ENCODE peak calls at places on chromosome 1, in ten cellular contexts. One of them, this sample, is unnamed.

GRCh38 chr1:226772456-226773139 is 33.5 kb upstream of the ITPKB start:
- DNase-seq in T-helper 17 cell: no peak
- DNase-seq in stimulated activated CD8-positive, alpha-beta memory T cell treated with anti-CD3 and anti-CD28 coated beads, Interleukin-2, amount 100 ng/mL, for 48 hours: no peak
- DNase-seq in sciatic nerve: no peak
- DNase-seq in NCI-H2029: no peak
- DNase-seq in lung: no peak
- DNase-seq in CD4-positive, alpha-beta memory T cell: no peak
- DNase-seq in EH: no peak
- DNase-seq in B cell: no peak
- DNase-seq in NCI-H187: no peak
- DNase-seq in this sample: no peak

GRCh38 chr1:178345238-178345637 is 151.5 kb downstream of the CLEC20A start:
- DNase-seq in T-helper 17 cell: no peak
- DNase-seq in stimulated activated CD8-positive, alpha-beta memory T cell treated with anti-CD3 and anti-CD28 coated beads, Interleukin-2, amount 100 ng/mL, for 48 hours: no peak
- DNase-seq in sciatic nerve: no peak
- DNase-seq in NCI-H2029: no peak
- DNase-seq in lung: no peak
- DNase-seq in CD4-positive, alpha-beta memory T cell: no peak
- DNase-seq in EH: no peak
- DNase-seq in B cell: no peak
- DNase-seq in NCI-H187: no peak
- DNase-seq in this sample: no peak

GRCh38 chr1:59013276-59013927 is 229.6 kb upstream of the JUN start:
- DNase-seq in T-helper 17 cell: no peak
- DNase-seq in stimulated activated CD8-positive, alpha-beta memory T cell treated with anti-CD3 and anti-CD28 coated beads, Interleukin-2, amount 100 ng/mL, for 48 hours: no peak
- DNase-seq in sciatic nerve: peak; percentile 63
- DNase-seq in NCI-H2029: no peak
- DNase-seq in lung: no peak
- DNase-seq in CD4-positive, alpha-beta memory T cell: no peak
- DNase-seq in EH: peak; percentile 80
- DNase-seq in B cell: peak; percentile 58
- DNase-seq in NCI-H187: no peak
- DNase-seq in this sample: no peak

GRCh38 chr1:175218786-175219447 is 26.3 kb upstream of the KIAA0040 start:
- DNase-seq in T-helper 17 cell: no peak
- DNase-seq in stimulated activated CD8-positive, alpha-beta memory T cell treated with anti-CD3 and anti-CD28 coated beads, Interleukin-2, amount 100 ng/mL, for 48 hours: no peak
- DNase-seq in sciatic nerve: no peak
- DNase-seq in NCI-H2029: no peak
- DNase-seq in lung: no peak
- DNase-seq in CD4-positive, alpha-beta memory T cell: no peak
- DNase-seq in EH: no peak
- DNase-seq in B cell: no peak
- DNase-seq in NCI-H187: no peak
- DNase-seq in this sample: no peak

GRCh38 chr1:2931722-2932401 is 89.4 kb upstream of the ACTRT2 start:
- DNase-seq in T-helper 17 cell: no peak
- DNase-seq in stimulated activated CD8-positive, alpha-beta memory T cell treated with anti-CD3 and anti-CD28 coated beads, Interleukin-2, amount 100 ng/mL, for 48 hours: no peak
- DNase-seq in sciatic nerve: no peak
- DNase-seq in NCI-H2029: no peak
- DNase-seq in lung: no peak
- DNase-seq in CD4-positive, alpha-beta memory T cell: no peak
- DNase-seq in EH: no peak
- DNase-seq in B cell: no peak
- DNase-seq in NCI-H187: no peak
- DNase-seq in this sample: no peak

GRCh38 chr1:152520561-152521090 is 6.3 kb downstream of the CRCT1 start:
- DNase-seq in T-helper 17 cell: no peak
- DNase-seq in stimulated activated CD8-positive, alpha-beta memory T cell treated with anti-CD3 and anti-CD28 coated beads, Interleukin-2, amount 100 ng/mL, for 48 hours: no peak
- DNase-seq in sciatic nerve: no peak
- DNase-seq in NCI-H2029: no peak
- DNase-seq in lung: no peak
- DNase-seq in CD4-positive, alpha-beta memory T cell: no peak
- DNase-seq in EH: no peak
- DNase-seq in B cell: no peak
- DNase-seq in NCI-H187: no peak
- DNase-seq in this sample: no peak

GRCh38 chr1:8892026-8892425 is 13.5 kb upstream of the ENO1 start:
- DNase-seq in T-helper 17 cell: no peak
- DNase-seq in stimulated activated CD8-positive, alpha-beta memory T cell treated with anti-CD3 and anti-CD28 coated beads, Interleukin-2, amount 100 ng/mL, for 48 hours: no peak
- DNase-seq in sciatic nerve: no peak
- DNase-seq in NCI-H2029: no peak
- DNase-seq in lung: no peak
- DNase-seq in CD4-positive, alpha-beta memory T cell: no peak
- DNase-seq in EH: no peak
- DNase-seq in B cell: no peak
- DNase-seq in NCI-H187: no peak
- DNase-seq in this sample: no peak

GRCh38 chr1:234745844-234746797 is 136.1 kb upstream of the IRF2BP2 start:
- DNase-seq in T-helper 17 cell: no peak
- DNase-seq in stimulated activated CD8-positive, alpha-beta memory T cell treated with anti-CD3 and anti-CD28 coated beads, Interleukin-2, amount 100 ng/mL, for 48 hours: no peak
- DNase-seq in sciatic nerve: no peak
- DNase-seq in NCI-H2029: no peak
- DNase-seq in lung: no peak
- DNase-seq in CD4-positive, alpha-beta memory T cell: no peak
- DNase-seq in EH: peak; percentile 64
- DNase-seq in B cell: no peak
- DNase-seq in NCI-H187: no peak
- DNase-seq in this sample: no peak

GRCh38 chr1:29672955-29673507 is 436.7 kb downstream of the PTPRU start:
- DNase-seq in T-helper 17 cell: no peak
- DNase-seq in stimulated activated CD8-positive, alpha-beta memory T cell treated with anti-CD3 and anti-CD28 coated beads, Interleukin-2, amount 100 ng/mL, for 48 hours: no peak
- DNase-seq in sciatic nerve: peak; percentile 47
- DNase-seq in NCI-H2029: no peak
- DNase-seq in lung: peak; percentile 13
- DNase-seq in CD4-positive, alpha-beta memory T cell: no peak
- DNase-seq in EH: no peak
- DNase-seq in B cell: no peak
- DNase-seq in NCI-H187: no peak
- DNase-seq in this sample: no peak

GRCh38 chr1:94239796-94240195 is 2.4 kb upstream of the ARHGAP29 start:
- DNase-seq in T-helper 17 cell: no peak
- DNase-seq in stimulated activated CD8-positive, alpha-beta memory T cell treated with anti-CD3 and anti-CD28 coated beads, Interleukin-2, amount 100 ng/mL, for 48 hours: no peak
- DNase-seq in sciatic nerve: no peak
- DNase-seq in NCI-H2029: no peak
- DNase-seq in lung: no peak
- DNase-seq in CD4-positive, alpha-beta memory T cell: no peak
- DNase-seq in EH: peak; percentile 31
- DNase-seq in B cell: no peak
- DNase-seq in NCI-H187: no peak
- DNase-seq in this sample: no peak

GRCh38 chr1:225209153-225209552 is 218.7 kb downstream of the LBR start:
- DNase-seq in T-helper 17 cell: no peak
- DNase-seq in stimulated activated CD8-positive, alpha-beta memory T cell treated with anti-CD3 and anti-CD28 coated beads, Interleukin-2, amount 100 ng/mL, for 48 hours: no peak
- DNase-seq in sciatic nerve: no peak
- DNase-seq in NCI-H2029: no peak
- DNase-seq in lung: no peak
- DNase-seq in CD4-positive, alpha-beta memory T cell: no peak
- DNase-seq in EH: no peak
- DNase-seq in B cell: no peak
- DNase-seq in NCI-H187: no peak
- DNase-seq in this sample: no peak

GRCh38 chr1:87712261-87712674 is 383.6 kb downstream of the LMO4 start:
- DNase-seq in T-helper 17 cell: no peak
- DNase-seq in stimulated activated CD8-positive, alpha-beta memory T cell treated with anti-CD3 and anti-CD28 coated beads, Interleukin-2, amount 100 ng/mL, for 48 hours: no peak
- DNase-seq in sciatic nerve: no peak
- DNase-seq in NCI-H2029: no peak
- DNase-seq in lung: no peak
- DNase-seq in CD4-positive, alpha-beta memory T cell: no peak
- DNase-seq in EH: peak; percentile 4
- DNase-seq in B cell: no peak
- DNase-seq in NCI-H187: no peak
- DNase-seq in this sample: no peak